ENCODE peak calls at places on chromosomes 11 and 22, in ten cellular contexts. W, S, K, R, N, M, H, Y, P and I are unnamed samples.
A peak's percentile ranks its signal among the peaks of the same experiment; 100 is the strongest.

GRCh38 chr11:124745270-124745834 is 5.6 kb downstream of the NRGN start:
- DNase-seq in M (no peak), K (no peak), H (no peak), P (no peak), N (no peak), R (no peak), Y (no peak), S (peak; percentile 19), W (no peak), I (no peak)

GRCh38 chr22:22959147-22959827 is 71.7 kb downstream of the IGLL5 start:
- DNase-seq in P (no peak), K (peak; percentile 75), N (peak; percentile 67), R (peak; percentile 80), H (peak; percentile 81), S (peak; percentile 76), Y (peak; percentile 73), W (peak; percentile 91), M (peak; percentile 62), I (peak; percentile 60)

GRCh38 chr11:91730071-91730470 is 494.5 kb upstream of the FAT3 start:
- DNase-seq in M (no peak), P (no peak), Y (no peak), K (no peak), S (no peak), W (no peak), H (no peak), R (no peak), N (peak; percentile 2), I (no peak)

GRCh38 chr22:19554834-19555404 is 30.7 kb upstream of the CLDN5 start:
- DNase-seq in Y (no peak), R (peak; percentile 28), M (peak; percentile 47), N (peak; percentile 37), S (no peak), W (peak; percentile 85), P (no peak), H (peak; percentile 29), K (peak; percentile 56), I (no peak)

GRCh38 chr11:87097582-87097981 is 59.8 kb downstream of the TMEM135 start:
- DNase-seq in K (peak; percentile 51), Y (no peak), N (peak; percentile 18), R (peak; percentile 19), H (peak; percentile 42), M (peak; percentile 46), S (no peak), W (peak; percentile 86), P (no peak), I (peak; percentile 37)

GRCh38 chr11:8223513-8223899 is 40.2 kb downstream of the LMO1 start:
- DNase-seq in N (no peak), K (peak; percentile 64), W (no peak), R (no peak), M (peak; percentile 45), S (no peak), P (no peak), Y (no peak), H (no peak), I (no peak)

GRCh38 chr11:93113824-93114223 is 84.0 kb downstream of the SLC36A4 start:
- DNase-seq in K (no peak), Y (no peak), R (no peak), S (no peak), H (no peak), P (no peak), W (peak; percentile 66), N (no peak), M (no peak), I (no peak)

GRCh38 chr11:75858613-75859012 is 43.6 kb downstream of the UVRAG start:
- DNase-seq in P (peak; percentile 29), H (peak; percentile 63), S (no peak), N (peak; percentile 23), M (peak; percentile 16), R (no peak), W (no peak), Y (no peak), K (peak; percentile 21), I (no peak)

GRCh38 chr11:724063-724732 is 18.2 kb downstream of the EPS8L2 start:
- DNase-seq in S (no peak), K (no peak), N (no peak), M (no peak), P (no peak), Y (no peak), R (no peak), H (no peak), W (peak; percentile 55), I (no peak)

GRCh38 chr11:101792814-101793213 is 122.0 kb upstream of the CEP126 start:
- DNase-seq in N (no peak), W (no peak), H (peak; percentile 39), P (no peak), S (no peak), Y (no peak), K (no peak), M (no peak), R (no peak), I (no peak)

GRCh38 chr11:65182258-65183170 is 786 bp downstream of the CAPN1 start:
- DNase-seq in N (no peak), M (peak; percentile 52), R (peak; percentile 15), W (peak; percentile 93), Y (peak; percentile 49), S (no peak), H (no peak), K (peak; percentile 66), P (no peak), I (no peak)

GRCh38 chr11:119641991-119642745 is 86.8 kb downstream of the NECTIN1 start:
- DNase-seq in Y (no peak), N (no peak), W (peak; percentile 79), P (no peak), M (peak; percentile 34), K (peak; percentile 55), H (peak; percentile 23), S (no peak), R (peak; percentile 4), I (peak; percentile 18)

GRCh38 chr22:37428649-37429586 is 1.6 kb upstream of the ELFN2 start:
- DNase-seq in M (no peak), R (peak; percentile 37), W (peak; percentile 92), P (no peak), H (peak; percentile 59), K (peak; percentile 50), Y (no peak), S (no peak), N (peak; percentile 47), I (peak; percentile 67)

GRCh38 chr22:50227588-50228215 is 17.1 kb downstream of the TUBGCP6 start:
- DNase-seq in K (no peak), Y (no peak), S (no peak), M (no peak), P (no peak), R (no peak), W (no peak), H (no peak), N (no peak), I (no peak)

GRCh38 chr22:43159484-43160178 is 8.3 kb downstream of the TSPO start:
- DNase-seq in R (no peak), K (no peak), W (peak; percentile 76), H (no peak), Y (no peak), N (no peak), P (no peak), S (no peak), M (no peak), I (no peak)

GRCh38 chr11:126138636-126139540 is 72.6 kb downstream of the RPUSD4 start:
- DNase-seq in S (no peak), H (no peak), P (no peak), K (no peak), W (no peak), N (no peak), M (no peak), R (no peak), Y (no peak), I (no peak)
- H3K4me3 ChIP-seq in S (no peak overlapping the region), H (no peak overlapping the region), P (no peak overlapping the region), K (no peak overlapping the region), W (no peak overlapping the region), N (no peak overlapping the region), M (no peak overlapping the region), R (no peak overlapping the region), Y (no peak overlapping the region), I (no peak overlapping the region)

DNA sequence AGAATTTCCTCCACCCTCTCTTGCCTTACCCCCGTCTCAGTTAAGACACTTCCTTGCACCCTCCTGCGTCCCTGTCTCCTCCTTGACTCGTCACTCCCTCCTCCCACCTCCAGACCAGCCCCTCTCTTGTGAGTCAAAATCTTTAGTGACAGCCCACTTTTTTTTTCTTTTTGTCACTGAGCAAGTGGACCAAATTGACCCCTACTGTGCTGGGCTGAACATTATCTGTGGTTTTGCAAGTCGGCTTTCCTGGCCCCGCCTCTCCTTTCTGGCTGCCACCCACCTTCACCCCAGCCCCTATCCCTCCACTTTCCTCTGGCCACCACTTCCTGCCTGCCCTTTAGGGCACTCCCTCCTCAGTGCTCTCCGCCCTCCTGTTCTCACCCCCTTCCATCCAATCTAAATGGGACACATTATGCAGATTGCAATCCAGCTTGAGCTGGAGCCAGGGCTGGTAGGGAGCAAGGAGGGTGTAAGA is at the start of gene APLNR:
- DNase-seq in H (no peak), N (no peak), M (no peak), K (no peak), Y (no peak), W (no peak), P (no peak), S (no peak), R (no peak), I (no peak)
- H3K4me3 ChIP-seq in H (no peak within 1 kb of the TSS), N (no peak within 1 kb of the TSS), M (no peak within 1 kb of the TSS), K (no peak within 1 kb of the TSS), Y (peak within 1 kb of the TSS; percentile 25), W (no peak within 1 kb of the TSS), P (no peak within 1 kb of the TSS), S (no peak within 1 kb of the TSS), R (no peak within 1 kb of the TSS), I (no peak within 1 kb of the TSS)

GRCh38 chr22:44180706-44181032 is at the start of gene PARVG:
- DNase-seq in K (peak; percentile 36), W (peak; percentile 70), S (no peak), Y (no peak), P (no peak), H (no peak), R (no peak), N (no peak), M (peak; percentile 12), I (peak; percentile 60)

GRCh38 chr22:44179989-44180705 is 578 bp upstream of the PARVG start:
- DNase-seq in R (no peak), P (no peak), N (no peak), M (no peak), K (no peak), Y (no peak), H (no peak), W (no peak), S (no peak), I (no peak)

GRCh38 chr22:44182591-44183588 is 2.2 kb downstream of the PARVG start:
- DNase-seq in K (no peak), P (no peak), S (peak; percentile 76), N (no peak), W (no peak), H (no peak), Y (peak; percentile 79), M (no peak), R (no peak), I (peak; percentile 81)

GRCh38 chr22:44181912-44182590 is 1.3 kb downstream of the PARVG start:
- DNase-seq in K (no peak), S (no peak), N (no peak), H (no peak), M (no peak), Y (no peak), W (no peak), P (no peak), R (no peak), I (no peak)

GRCh38 chr22:44181033-44181911 is 547 bp downstream of the PARVG start:
- DNase-seq in K (no peak), H (no peak), N (no peak), P (no peak), S (no peak), M (no peak), Y (peak; percentile 54), R (no peak), W (no peak), I (peak; percentile 52)
- H3K4me3 ChIP-seq in K (no peak overlapping the region), H (no peak overlapping the region), N (no peak overlapping the region), P (no peak overlapping the region), S (peak overlapping the region; percentile 45), M (no peak overlapping the region), Y (peak overlapping the region; percentile 6), R (no peak overlapping the region), W (no peak overlapping the region), I (peak overlapping the region; percentile 77)

GRCh38 chr22:17942721-17943120 is 81.6 kb downstream of the MICAL3 start:
- DNase-seq in N (no peak), S (no peak), H (no peak), P (no peak), W (no peak), Y (no peak), R (no peak), K (no peak), M (no peak), I (no peak)
- H3K4me3 ChIP-seq in N (no peak overlapping the region), S (no peak overlapping the region), H (no peak overlapping the region), P (no peak overlapping the region), W (no peak overlapping the region), Y (no peak overlapping the region), R (no peak overlapping the region), K (no peak overlapping the region), M (no peak overlapping the region), I (no peak overlapping the region)